ENCODE peak calls at places on chromosome 22, in four cellular contexts. O is H1, X is HepG2, R is K562. C is an unnamed sample. For H3K9me3, the result is how much of the 10 kb centered on the place peaks cover.

GRCh38 chr22:19628038-19628776 is 86.1 kb upstream of the SEPTIN5 start:
- DNase-seq in X (no peak), R (no peak), O (no peak), C (no peak)

GRCh38 chr22:46466255-46466676 is 71.2 kb downstream of the CELSR1 start:
- DNase-seq in O (no peak), X (no peak), R (no peak), C (no peak)

GRCh38 chr22:41401781-41402648 is 20.3 kb downstream of the TEF start:
- DNase-seq in O (no peak), X (peak), R (no peak), C (no peak)

GRCh38 chr22:35115515-35115914 is 49.6 kb downstream of the ISX start:
- DNase-seq in O (no peak), X (no peak), R (no peak), C (no peak)

GRCh38 chr22:37627545-37627944 is 11.9 kb upstream of the SH3BP1 start:
- DNase-seq in X (no peak), O (no peak), R (no peak), C (no peak)

GRCh38 chr22:41934284-41935014 is 7.8 kb upstream of the TNFRSF13C start:
- DNase-seq in O (no peak), X (no peak), R (no peak), C (no peak)

GRCh38 chr22:23305922-23306374 is 125.6 kb downstream of the BCR start:
- DNase-seq in O (no peak), R (no peak), X (no peak), C (no peak)

GRCh38 chr22:17102297-17102667 is 17.5 kb downstream of the IL17RA start:
- DNase-seq in O (no peak), X (no peak), R (peak), C (no peak)

GRCh38 chr22:24951942-24952836 is at the start of gene KIAA1671:
- DNase-seq in O (peak), R (peak), X (peak), C (peak)

GRCh38 chr22:36331912-36332622 is 55.7 kb downstream of the MYH9 start:
- DNase-seq in R (no peak), O (no peak), X (no peak), C (no peak)

GRCh38 chr22:37201066-37201820 is 11.0 kb downstream of the SSTR3 start:
- DNase-seq in O (no peak), R (no peak), X (no peak), C (no peak)

GRCh38 chr22:26642465-26643367 is 14.7 kb upstream of the MIAT start:
- DNase-seq in R (peak), X (no peak), O (no peak), C (no peak)

DNA sequence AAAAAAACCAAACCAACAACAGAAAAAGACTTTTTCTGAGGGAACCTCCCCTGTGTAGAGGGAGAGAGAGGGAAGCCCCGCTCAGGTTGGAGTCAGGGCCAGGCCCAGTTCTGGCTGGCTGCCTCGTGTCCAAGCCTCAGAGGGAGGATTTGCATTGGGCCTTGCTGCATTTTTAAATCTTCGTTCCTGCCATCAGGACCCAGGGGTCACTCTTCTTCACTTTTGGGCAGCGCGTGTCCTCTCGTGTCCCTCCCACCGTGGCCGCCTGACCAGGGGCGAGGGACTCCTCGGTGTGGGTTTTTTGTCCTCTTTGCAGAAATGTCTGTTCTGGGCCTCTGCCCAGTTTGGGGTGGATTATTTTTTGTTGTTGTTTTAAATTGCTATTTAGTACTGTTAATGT is 57.9 kb downstream of the LRRC74B start:
- DNase-seq in O (no peak), R (no peak), X (no peak), C (no peak)
- TF ChIP-seq FOSL1 in O (no peak), R (no peak), X (no peak), C (no peak)

GRCh38 chr22:49214976-49215375 is 612.7 kb downstream of the BRD1 start:
- DNase-seq in X (no peak), R (no peak), O (no peak), C (no peak)

GRCh38 chr22:49215840-49216239 is 611.8 kb downstream of the BRD1 start:
- DNase-seq in R (no peak), O (no peak), X (no peak), C (no peak)

GRCh38 chr22:49212002-49212401 is 615.7 kb downstream of the BRD1 start:
- DNase-seq in R (no peak), X (no peak), O (no peak), C (no peak)

GRCh38 chr22:49212466-49212865 is 615.2 kb downstream of the BRD1 start:
- DNase-seq in O (no peak), X (no peak), R (no peak), C (no peak)

GRCh38 chr22:49213731-49214352 is 613.8 kb downstream of the BRD1 start:
- DNase-seq in R (no peak), X (no peak), O (no peak), C (no peak)
- H3K9me3 ChIP-seq in R (under half), X (under half), O (under half), C (under half)

DNA sequence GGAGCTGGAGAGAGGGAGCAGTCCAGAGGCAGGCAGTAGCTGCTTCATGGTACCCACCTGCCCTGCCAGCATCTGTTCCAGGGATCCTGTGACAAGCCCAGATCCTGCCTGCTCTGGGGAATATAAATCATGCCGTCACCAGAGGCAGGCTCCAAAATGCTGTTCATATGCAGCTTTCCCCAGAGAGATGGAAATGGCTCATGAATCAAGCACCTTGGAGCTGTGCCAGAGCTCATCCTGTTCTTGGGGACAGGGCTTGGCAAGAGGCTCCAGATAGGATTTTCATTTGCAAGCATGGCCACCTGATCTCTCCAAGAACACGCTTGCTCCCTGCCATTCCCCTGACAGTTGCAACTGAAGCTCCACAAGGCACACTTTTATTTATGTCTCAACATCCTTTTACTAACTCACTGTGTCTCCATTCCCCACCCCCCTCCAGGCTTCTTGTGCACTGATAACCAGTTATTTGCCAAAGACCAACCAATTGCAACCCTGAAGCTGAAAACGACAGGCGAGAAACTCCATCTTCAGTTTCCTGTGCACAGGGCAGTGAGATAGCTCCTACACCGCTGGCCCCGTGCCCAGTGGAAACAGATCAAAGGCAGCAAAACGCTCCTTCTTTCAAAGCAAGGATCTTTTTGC is 115.8 kb upstream of the PITPNB start:
- DNase-seq in R (peak), X (no peak), O (no peak), C (no peak)
- TF ChIP-seq FOSL1 in R (no peak), X (no peak), O (no peak), C (no peak)

DNA sequence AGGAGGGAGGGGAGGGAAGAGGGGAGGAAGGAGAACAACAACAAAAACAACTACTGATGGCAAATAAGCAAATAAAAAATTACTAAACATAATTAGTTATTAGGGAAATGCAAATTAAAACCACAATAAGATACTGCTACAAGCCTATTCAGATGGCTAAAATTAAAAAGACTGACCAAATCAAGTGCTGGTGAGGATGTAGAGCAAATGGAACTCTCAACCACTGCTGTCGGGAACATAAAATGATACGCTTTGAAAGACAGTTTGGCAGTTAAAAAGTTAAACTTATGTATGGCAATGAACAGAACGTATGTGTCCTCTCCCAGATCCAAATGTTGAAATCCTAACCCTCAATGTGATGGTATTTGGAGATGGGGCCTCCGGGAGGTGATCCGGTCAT is 85.7 kb downstream of the PHF21B start:
- DNase-seq in O (no peak), X (no peak), R (no peak), C (no peak)
- H3K9me3 ChIP-seq in O (under half), X (under half), R (under half), C (under half)

GRCh38 chr22:32413715-32414114 is 1.7 kb upstream of the RTCB start:
- DNase-seq in O (no peak), X (peak), R (peak), C (peak)

GRCh38 chr22:32411388-32411787 is 659 bp downstream of the RTCB start:
- DNase-seq in R (no peak), X (peak), O (no peak), C (no peak)

GRCh38 chr22:32409977-32410376 is 2.1 kb downstream of the RTCB start:
- DNase-seq in O (no peak), X (no peak), R (no peak), C (no peak)

GRCh38 chr22:32410459-32410858 is 1.6 kb downstream of the RTCB start:
- DNase-seq in R (no peak), O (no peak), X (peak), C (no peak)

DNA sequence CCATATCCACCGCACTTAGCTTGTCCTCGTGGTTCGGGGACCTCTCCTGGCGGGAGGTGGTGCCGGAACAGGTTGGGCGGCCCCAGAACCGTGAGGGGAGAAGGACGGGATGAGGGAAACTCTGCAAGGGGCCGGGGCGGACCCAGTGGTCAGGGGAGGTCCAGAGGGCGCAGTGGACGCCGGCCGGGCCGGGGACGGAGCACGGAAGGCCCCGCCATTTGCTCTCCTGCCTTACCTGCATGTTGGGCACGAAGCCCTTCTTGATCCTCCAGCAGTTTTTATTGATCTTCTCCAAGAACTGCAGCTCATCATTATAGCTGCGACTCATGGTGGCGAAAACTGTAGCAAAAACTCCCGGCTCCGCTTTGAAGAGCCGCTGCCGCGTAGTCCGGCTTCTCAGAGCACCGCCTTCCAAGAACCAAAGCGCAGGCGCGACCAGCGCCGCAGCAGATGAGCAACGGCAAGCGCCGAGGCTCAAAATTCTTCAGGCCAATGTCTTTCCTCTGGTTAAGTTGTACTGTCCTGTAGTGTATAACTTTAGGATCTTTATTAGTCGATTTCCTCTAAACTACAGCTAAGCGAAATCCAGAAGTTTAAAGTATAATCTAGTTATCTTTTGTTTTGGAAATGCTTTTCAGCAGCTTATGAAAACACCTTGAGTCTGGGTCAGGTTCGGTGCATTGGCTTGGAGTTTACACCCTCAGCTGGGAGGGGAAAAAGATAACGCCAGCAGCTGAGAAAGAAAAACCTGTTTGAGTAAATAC is at the start of gene RTCB:
- DNase-seq in X (peak), R (peak), O (peak), C (peak)
- TF ChIP-seq FOSL1 in X (no peak), R (no peak), O (no peak), C (no peak)

GRCh38 chr22:49640366-49641095 is 187.1 kb downstream of the BRD1 start:
- DNase-seq in X (no peak), R (no peak), O (no peak), C (no peak)

GRCh38 chr22:49639956-49640355 is 187.7 kb downstream of the BRD1 start:
- DNase-seq in O (no peak), X (no peak), R (no peak), C (no peak)

GRCh38 chr22:49638001-49638400 is 189.7 kb downstream of the BRD1 start:
- DNase-seq in R (no peak), X (no peak), O (no peak), C (no peak)

GRCh38 chr22:49637255-49637760 is 190.4 kb downstream of the BRD1 start:
- DNase-seq in R (no peak), X (no peak), O (no peak), C (no peak)

DNA sequence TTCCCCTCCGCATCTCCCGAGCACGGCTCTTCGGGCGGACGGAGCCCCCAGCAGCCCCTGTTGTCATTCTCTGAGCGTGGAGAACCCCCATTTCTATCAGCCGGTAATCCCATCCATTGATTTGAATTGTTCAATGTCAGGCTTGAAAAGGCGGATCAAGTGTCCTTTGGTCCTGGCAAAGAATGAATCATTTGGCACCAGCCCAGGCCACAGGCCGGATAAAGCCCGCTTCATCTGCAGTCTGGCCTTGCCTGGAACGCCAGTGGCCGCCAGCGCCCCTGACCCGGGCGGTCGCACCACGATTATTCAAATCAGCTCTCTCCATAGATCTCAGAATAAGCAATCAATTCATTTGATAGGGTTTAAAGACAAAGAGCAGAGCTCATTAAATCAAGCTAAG is 188.9 kb downstream of the BRD1 start:
- DNase-seq in X (peak), O (no peak), R (no peak), C (no peak)
- H3K9me3 ChIP-seq in X (under half), O (under half), R (under half), C (under half)